ENCODE peak calls at places on chromosomes 7 and 10, in five cellular contexts. H is astrocyte of the cerebellum, V is ovary, J is OCI-LY7, X is HCT116. F is an unnamed sample.

GRCh38 chr10:74743401-74743800 is 83.0 kb upstream of the KAT6B start:
- DNase-seq in H (no peak), V (no peak), J (no peak), X (no peak), F (no peak)

GRCh38 chr7:1889556-1890181 is 219.6 kb downstream of the ELFN1 start:
- DNase-seq in H (peak; percentile 57), V (no peak), J (no peak), X (no peak), F (peak; percentile 31)

GRCh38 chr10:89476676-89477075 is 58.7 kb downstream of the SLC16A12 start:
- DNase-seq in H (peak; percentile 92), V (no peak), J (no peak), X (no peak), F (no peak)

GRCh38 chr7:87513735-87514319 is 38.3 kb upstream of the ABCB4 start:
- DNase-seq in H (peak; percentile 23), V (no peak), J (no peak), X (no peak), F (no peak)

GRCh38 chr10:104809288-104810090 is 168.4 kb downstream of the SORCS3 start:
- DNase-seq in H (peak; percentile 4), V (no peak), J (no peak), X (peak; percentile 90), F (no peak)

GRCh38 chr7:142516038-142516501 is 233.2 kb upstream of the PRSS1 start:
- DNase-seq in H (peak; percentile 55), V (no peak), J (peak; percentile 67), X (peak; percentile 61), F (no peak)

GRCh38 chr7:18019562-18019961 is 8.1 kb downstream of the PRPS1L1 start:
- DNase-seq in H (no peak), V (no peak), J (no peak), X (peak; percentile 16), F (peak; percentile 13)

GRCh38 chr7:91264924-91265681 is 870 bp downstream of the FZD1 start:
- DNase-seq in H (peak; percentile 45), V (peak; percentile 60), J (peak; percentile 46), X (no peak), F (no peak)

GRCh38 chr7:103765891-103766290 is 223.6 kb downstream of the RELN start:
- DNase-seq in H (no peak), V (no peak), J (no peak), X (no peak), F (no peak)

GRCh38 chr10:112953075-112953501 is 3.0 kb downstream of the TCF7L2 start:
- DNase-seq in H (no peak), V (peak; percentile 63), J (no peak), X (no peak), F (no peak)

GRCh38 chr7:33880787-33881186 is 24.6 kb upstream of the BMPER start:
- DNase-seq in H (peak; percentile 76), V (no peak), J (no peak), X (no peak), F (no peak)

GRCh38 chr10:57262908-57263307 is 901.8 kb upstream of the ZWINT start:
- DNase-seq in H (no peak), V (no peak), J (no peak), X (no peak), F (no peak)

DNA sequence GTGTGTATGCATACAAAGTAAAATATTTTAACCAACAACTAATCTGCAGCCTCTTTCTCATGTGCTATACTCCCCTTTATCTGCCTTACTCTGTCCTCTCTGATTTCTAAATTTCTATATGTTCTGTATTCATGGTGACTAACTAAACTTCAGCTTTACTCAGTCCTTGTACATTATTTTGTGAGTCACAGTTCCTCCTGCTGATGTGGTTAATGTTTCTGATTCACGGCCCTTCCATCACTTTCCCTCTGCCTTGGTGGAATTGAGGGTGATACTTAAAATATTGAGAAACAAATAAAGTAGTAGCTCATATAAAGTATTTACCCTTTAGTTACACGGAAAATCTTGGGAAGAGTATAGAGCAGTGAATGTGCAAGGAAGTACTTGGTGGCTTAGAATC is 899.1 kb upstream of the ZWINT start:
- DNase-seq in H (no peak), V (no peak), J (no peak), X (no peak), F (no peak)
- H3K4me3 ChIP-seq in H (no peak overlapping the region), V (no peak overlapping the region), J (no peak overlapping the region), X (no peak overlapping the region), F (no peak overlapping the region)

DNA sequence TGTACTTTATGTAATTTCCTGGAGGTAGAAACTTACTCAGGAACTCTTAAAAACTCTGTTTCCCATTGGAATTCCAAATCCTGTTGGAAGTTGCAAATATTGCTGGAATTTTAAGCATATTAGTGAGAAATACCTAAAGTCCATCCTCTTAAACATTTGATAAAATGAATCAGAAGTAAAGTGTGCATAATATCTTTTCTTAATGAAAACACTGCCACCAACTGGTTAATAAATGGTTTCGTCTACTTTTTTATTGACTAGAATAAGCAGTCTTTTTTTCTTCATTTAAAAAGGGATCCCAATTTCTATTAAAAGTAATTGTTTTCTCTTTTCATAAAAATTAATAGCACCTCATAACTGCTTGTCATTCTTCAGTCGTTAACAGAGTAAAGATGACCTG is 28.3 kb downstream of the NPS start:
- DNase-seq in H (no peak), V (no peak), J (no peak), X (no peak), F (no peak)
- TF ChIP-seq CTCF in H (no peak), V (no peak), J (peak; percentile 65), X (no peak), F (no peak)

GRCh38 chr10:22476601-22477364 is 131.5 kb downstream of the SPAG6 start:
- DNase-seq in H (no peak), V (no peak), J (no peak), X (no peak), F (no peak)
- H3K4me3 ChIP-seq in H (peak overlapping the region; percentile 40), V (peak overlapping the region; percentile 36), J (no peak overlapping the region), X (no peak overlapping the region), F (no peak overlapping the region)

DNA sequence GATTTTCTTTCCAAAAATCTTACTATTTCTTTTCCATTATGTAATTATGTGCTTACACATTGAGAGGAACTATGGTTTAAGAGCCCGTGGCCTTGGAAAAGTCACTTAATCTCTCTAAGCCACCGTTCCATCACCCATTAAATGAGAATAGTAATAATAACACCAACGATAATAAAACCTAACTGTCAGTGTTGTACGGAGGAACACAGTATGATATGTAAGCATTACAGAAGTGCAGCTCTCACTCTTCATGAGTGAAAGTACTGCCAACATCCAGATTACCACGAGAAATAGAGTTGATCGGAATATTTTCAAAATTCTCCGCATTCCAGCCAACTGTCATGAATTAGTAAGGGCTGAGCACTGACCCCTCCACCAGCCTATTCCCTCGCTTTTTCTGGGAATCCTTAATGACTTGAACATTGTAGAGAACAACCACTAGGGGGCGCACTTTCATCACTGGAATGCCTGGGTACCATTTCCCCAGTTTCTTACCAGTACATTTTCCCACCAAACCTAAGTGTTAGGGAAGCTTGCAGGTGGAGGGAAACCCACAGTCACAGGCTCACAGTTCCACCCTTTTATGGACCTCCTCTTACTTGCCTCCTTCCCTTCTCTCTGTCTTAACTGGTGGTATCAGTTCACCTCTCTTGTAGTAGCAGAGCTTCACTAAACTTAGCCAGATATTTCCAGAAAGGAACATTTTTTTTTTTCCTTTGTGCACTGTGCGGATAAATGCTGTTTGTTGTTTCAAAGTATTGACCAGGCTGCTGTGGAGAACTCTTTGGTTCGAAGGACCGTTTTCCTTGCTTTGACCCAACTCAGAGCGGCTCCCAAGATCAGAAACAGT is 27.8 kb downstream of the NKX2-3 start:
- DNase-seq in H (no peak), V (no peak), J (peak; percentile 58), X (peak; percentile 61), F (peak; percentile 13)
- TF ChIP-seq CTCF in H (peak; percentile 67), V (peak; percentile 15), J (peak; percentile 96), X (peak; percentile 81), F (peak; percentile 70)